ENCODE peak calls at places on chromosomes 11 and 22, in five cellular contexts. One of them, this sample, is unnamed.

GRCh38 chr11:1781593-1781975 is 17.9 kb upstream of the CTSD start:
- DNase-seq in activated naive CD4-positive, alpha-beta T cell: no peak
- DNase-seq in GM03348: no peak
- DNase-seq in progenitor cell of endocrine pancreas: no peak
- DNase-seq in esophagus squamous epithelium: no peak
- DNase-seq in this sample: no peak

GRCh38 chr11:6746086-6746618 is 25.6 kb downstream of the OR2AG2 start:
- DNase-seq in activated naive CD4-positive, alpha-beta T cell: no peak
- DNase-seq in GM03348: no peak
- DNase-seq in progenitor cell of endocrine pancreas: no peak
- DNase-seq in esophagus squamous epithelium: no peak
- DNase-seq in this sample: peak

GRCh38 chr11:2302280-2302843 is 549 bp downstream of the TSPAN32 start:
- DNase-seq in activated naive CD4-positive, alpha-beta T cell: no peak
- DNase-seq in GM03348: no peak
- DNase-seq in progenitor cell of endocrine pancreas: no peak
- DNase-seq in esophagus squamous epithelium: no peak
- DNase-seq in this sample: no peak

GRCh38 chr11:33952805-33953204 is 60.9 kb upstream of the LMO2 start:
- DNase-seq in activated naive CD4-positive, alpha-beta T cell: no peak
- DNase-seq in GM03348: no peak
- DNase-seq in progenitor cell of endocrine pancreas: no peak
- DNase-seq in esophagus squamous epithelium: no peak
- DNase-seq in this sample: no peak

GRCh38 chr11:121561240-121561639 is 108.5 kb upstream of the SORL1-AS1 start:
- DNase-seq in activated naive CD4-positive, alpha-beta T cell: no peak
- DNase-seq in GM03348: no peak
- DNase-seq in progenitor cell of endocrine pancreas: no peak
- DNase-seq in esophagus squamous epithelium: no peak
- DNase-seq in this sample: no peak

GRCh38 chr11:12893787-12894672 is 115.1 kb upstream of the RASSF10 start:
- DNase-seq in activated naive CD4-positive, alpha-beta T cell: peak
- DNase-seq in GM03348: peak
- DNase-seq in progenitor cell of endocrine pancreas: peak
- DNase-seq in esophagus squamous epithelium: no peak
- DNase-seq in this sample: peak

GRCh38 chr11:125170406-125171031 is 6.0 kb downstream of the PKNOX2 start:
- DNase-seq in activated naive CD4-positive, alpha-beta T cell: no peak
- DNase-seq in GM03348: no peak
- DNase-seq in progenitor cell of endocrine pancreas: no peak
- DNase-seq in esophagus squamous epithelium: no peak
- DNase-seq in this sample: no peak

GRCh38 chr22:27576413-27576812 is 225.1 kb downstream of the MN1 start:
- DNase-seq in activated naive CD4-positive, alpha-beta T cell: no peak
- DNase-seq in GM03348: no peak
- DNase-seq in progenitor cell of endocrine pancreas: no peak
- DNase-seq in esophagus squamous epithelium: no peak
- DNase-seq in this sample: no peak

GRCh38 chr22:43277987-43278601 is 65.1 kb downstream of the SCUBE1 start:
- DNase-seq in activated naive CD4-positive, alpha-beta T cell: no peak
- DNase-seq in GM03348: no peak
- DNase-seq in progenitor cell of endocrine pancreas: no peak
- DNase-seq in esophagus squamous epithelium: no peak
- DNase-seq in this sample: no peak

GRCh38 chr11:28090052-28090749 is 17.8 kb downstream of the KIF18A start:
- DNase-seq in activated naive CD4-positive, alpha-beta T cell: no peak
- DNase-seq in GM03348: no peak
- DNase-seq in progenitor cell of endocrine pancreas: no peak
- DNase-seq in esophagus squamous epithelium: no peak
- DNase-seq in this sample: no peak

GRCh38 chr11:68418671-68419070 is 41.9 kb upstream of the PPP6R3 start:
- DNase-seq in activated naive CD4-positive, alpha-beta T cell: no peak
- DNase-seq in GM03348: no peak
- DNase-seq in progenitor cell of endocrine pancreas: no peak
- DNase-seq in esophagus squamous epithelium: no peak
- DNase-seq in this sample: no peak

GRCh38 chr11:44006882-44007495 is 40.8 kb upstream of the ACCSL start:
- DNase-seq in activated naive CD4-positive, alpha-beta T cell: no peak
- DNase-seq in GM03348: no peak
- DNase-seq in progenitor cell of endocrine pancreas: no peak
- DNase-seq in esophagus squamous epithelium: no peak
- DNase-seq in this sample: no peak

GRCh38 chr11:70278994-70279393 is 8.5 kb downstream of the PPFIA1 start:
- DNase-seq in activated naive CD4-positive, alpha-beta T cell: no peak
- DNase-seq in GM03348: no peak
- DNase-seq in progenitor cell of endocrine pancreas: no peak
- DNase-seq in esophagus squamous epithelium: no peak
- DNase-seq in this sample: no peak

GRCh38 chr11:113446112-113446511 is 29.1 kb downstream of the DRD2 start:
- DNase-seq in activated naive CD4-positive, alpha-beta T cell: no peak
- DNase-seq in GM03348: no peak
- DNase-seq in progenitor cell of endocrine pancreas: no peak
- DNase-seq in esophagus squamous epithelium: no peak
- DNase-seq in this sample: no peak

GRCh38 chr11:29634744-29635143 is 382.1 kb downstream of the KCNA4 start:
- DNase-seq in activated naive CD4-positive, alpha-beta T cell: no peak
- DNase-seq in GM03348: no peak
- DNase-seq in progenitor cell of endocrine pancreas: no peak
- DNase-seq in esophagus squamous epithelium: no peak
- DNase-seq in this sample: no peak

GRCh38 chr11:68275721-68276488 is 4.1 kb upstream of the C11orf24 start:
- DNase-seq in activated naive CD4-positive, alpha-beta T cell: no peak
- DNase-seq in GM03348: no peak
- DNase-seq in progenitor cell of endocrine pancreas: no peak
- DNase-seq in esophagus squamous epithelium: no peak
- DNase-seq in this sample: no peak

GRCh38 chr11:113991170-113991569 is 16.3 kb downstream of the HTR3A start:
- DNase-seq in activated naive CD4-positive, alpha-beta T cell: no peak
- DNase-seq in GM03348: peak
- DNase-seq in progenitor cell of endocrine pancreas: peak
- DNase-seq in esophagus squamous epithelium: no peak
- DNase-seq in this sample: no peak

GRCh38 chr22:29882716-29883044 is 294 bp upstream of the MTMR3 start:
- DNase-seq in activated naive CD4-positive, alpha-beta T cell: no peak
- DNase-seq in GM03348: no peak
- DNase-seq in progenitor cell of endocrine pancreas: no peak
- DNase-seq in esophagus squamous epithelium: no peak
- DNase-seq in this sample: no peak

GRCh38 chr11:42319926-42320325 is 860.5 kb upstream of the LRRC4C start:
- DNase-seq in activated naive CD4-positive, alpha-beta T cell: no peak
- DNase-seq in GM03348: no peak
- DNase-seq in progenitor cell of endocrine pancreas: no peak
- DNase-seq in esophagus squamous epithelium: no peak
- DNase-seq in this sample: no peak

GRCh38 chr11:128052912-128053641 is 534.3 kb downstream of the ETS1 start:
- DNase-seq in activated naive CD4-positive, alpha-beta T cell: no peak
- DNase-seq in GM03348: peak
- DNase-seq in progenitor cell of endocrine pancreas: no peak
- DNase-seq in esophagus squamous epithelium: no peak
- DNase-seq in this sample: no peak

GRCh38 chr22:45905924-45906865 is 70.8 kb downstream of the WNT7B start:
- DNase-seq in activated naive CD4-positive, alpha-beta T cell: no peak
- DNase-seq in GM03348: peak
- DNase-seq in progenitor cell of endocrine pancreas: no peak
- DNase-seq in esophagus squamous epithelium: no peak
- DNase-seq in this sample: no peak

GRCh38 chr22:44026630-44027511 is 2.8 kb downstream of the PARVB start:
- DNase-seq in activated naive CD4-positive, alpha-beta T cell: no peak
- DNase-seq in GM03348: peak
- DNase-seq in progenitor cell of endocrine pancreas: no peak
- DNase-seq in esophagus squamous epithelium: peak
- DNase-seq in this sample: peak

GRCh38 chr11:134637091-134638015 is 225.3 kb upstream of the B3GAT1 start:
- DNase-seq in activated naive CD4-positive, alpha-beta T cell: no peak
- DNase-seq in GM03348: no peak
- DNase-seq in progenitor cell of endocrine pancreas: no peak
- DNase-seq in esophagus squamous epithelium: no peak
- DNase-seq in this sample: no peak